ENCODE peak calls at places on chromosomes 11 and 22, in four cellular contexts. U is IMR-90, J is left ventricle myocardium inferior, I is substantia nigra. X is an unnamed sample.

GRCh38 chr11:27353593-27354358 is 9.2 kb downstream of the CCDC34 start:
- DNase-seq in I (no peak), J (no peak), U (peak), X (no peak)

GRCh38 chr22:29346659-29347058 is 31.2 kb upstream of the RASL10A start:
- DNase-seq in J (no peak), U (no peak), I (peak), X (no peak)

GRCh38 chr11:131811380-131811779 is 441.0 kb downstream of the NTM start:
- DNase-seq in J (no peak), U (no peak), I (no peak), X (peak)

GRCh38 chr22:49163960-49164690 is 663.5 kb downstream of the BRD1 start:
- DNase-seq in U (no peak), J (no peak), I (no peak), X (no peak)

GRCh38 chr11:47187723-47188122 is 1.5 kb upstream of the PACSIN3 start:
- DNase-seq in J (no peak), U (no peak), I (no peak), X (no peak)

GRCh38 chr11:47136327-47136726 is 40.4 kb downstream of the ARFGAP2 start:
- DNase-seq in I (no peak), J (no peak), U (no peak), X (no peak)

GRCh38 chr11:43518407-43519165 is 159.9 kb downstream of the TTC17 start:
- DNase-seq in U (peak), I (no peak), J (no peak), X (no peak)

GRCh38 chr11:122395282-122395681 is 260.2 kb upstream of the UBASH3B start:
- DNase-seq in U (no peak), I (no peak), J (no peak), X (no peak)

GRCh38 chr11:15123849-15124248 is 9.1 kb downstream of the INSC start:
- DNase-seq in I (no peak), J (no peak), U (peak), X (peak)

GRCh38 chr22:33687464-33687863 is 232.8 kb downstream of the LARGE1 start:
- DNase-seq in I (no peak), J (no peak), U (no peak), X (no peak)

GRCh38 chr11:134466035-134466908 is 54.2 kb upstream of the B3GAT1 start:
- DNase-seq in J (no peak), U (no peak), I (no peak), X (no peak)

GRCh38 chr11:45852712-45853101 is 5.4 kb downstream of the CRY2 start:
- DNase-seq in U (no peak), I (no peak), J (peak), X (no peak)

GRCh38 chr11:772429-773390 is 4.6 kb downstream of the GATD1 start:
- DNase-seq in J (no peak), U (no peak), I (peak), X (no peak)

GRCh38 chr11:31005202-31005601 is 364.3 kb downstream of the DCDC1 start:
- DNase-seq in I (no peak), U (no peak), J (no peak), X (no peak)

GRCh38 chr11:83046626-83047172 is 25.0 kb downstream of the RAB30 start:
- DNase-seq in U (peak), I (no peak), J (no peak), X (no peak)

GRCh38 chr22:47196493-47196849 is 434.0 kb downstream of the TBC1D22A start:
- DNase-seq in J (no peak), I (no peak), U (no peak), X (no peak)

GRCh38 chr11:762421-763072 is 14.7 kb downstream of the GATD1 start:
- DNase-seq in I (peak), U (peak), J (no peak), X (peak)

GRCh38 chr22:25746012-25746373 is 4.0 kb downstream of the MYO18B start:
- DNase-seq in J (no peak), U (peak), I (no peak), X (peak)

GRCh38 chr11:2834893-2835767 is 50.4 kb downstream of the CDKN1C start:
- DNase-seq in I (no peak), J (no peak), U (peak), X (peak)

GRCh38 chr11:105910095-105910715 is 111.8 kb downstream of the MSANTD4 start:
- DNase-seq in U (peak), J (no peak), I (no peak), X (peak)

GRCh38 chr11:117730256-117730800 is 66.7 kb downstream of the DSCAML1 start:
- DNase-seq in J (no peak), U (no peak), I (no peak), X (no peak)

GRCh38 chr11:86799680-86800075 is 664 bp upstream of the PRSS23 start:
- DNase-seq in J (no peak), U (no peak), I (no peak), X (no peak)

GRCh38 chr11:112564228-112564955 is 303.7 kb upstream of the PLET1 start:
- DNase-seq in J (peak), I (no peak), U (peak), X (peak)

GRCh38 chr11:75350743-75351540 is 519 bp downstream of the ARRB1 start:
- DNase-seq in J (peak), I (no peak), U (peak), X (no peak)

GRCh38 chr11:119344291-119345010 is 2.1 kb downstream of the MFRP start:
- DNase-seq in J (no peak), I (no peak), U (no peak), X (no peak)

GRCh38 chr22:42683599-42684283 is 34.5 kb upstream of the CYB5R3 start:
- DNase-seq in J (peak), I (peak), U (no peak), X (no peak)

GRCh38 chr11:47724041-47724729 is 9.0 kb upstream of the AGBL2 start:
- DNase-seq in I (no peak), J (no peak), U (peak), X (no peak)

GRCh38 chr22:40221055-40221414 is 43.3 kb downstream of the TNRC6B start:
- DNase-seq in J (no peak), U (no peak), I (no peak), X (no peak)
- H3K27ac ChIP-seq in J (peak), U (no peak), I (peak), X (peak)

DNA sequence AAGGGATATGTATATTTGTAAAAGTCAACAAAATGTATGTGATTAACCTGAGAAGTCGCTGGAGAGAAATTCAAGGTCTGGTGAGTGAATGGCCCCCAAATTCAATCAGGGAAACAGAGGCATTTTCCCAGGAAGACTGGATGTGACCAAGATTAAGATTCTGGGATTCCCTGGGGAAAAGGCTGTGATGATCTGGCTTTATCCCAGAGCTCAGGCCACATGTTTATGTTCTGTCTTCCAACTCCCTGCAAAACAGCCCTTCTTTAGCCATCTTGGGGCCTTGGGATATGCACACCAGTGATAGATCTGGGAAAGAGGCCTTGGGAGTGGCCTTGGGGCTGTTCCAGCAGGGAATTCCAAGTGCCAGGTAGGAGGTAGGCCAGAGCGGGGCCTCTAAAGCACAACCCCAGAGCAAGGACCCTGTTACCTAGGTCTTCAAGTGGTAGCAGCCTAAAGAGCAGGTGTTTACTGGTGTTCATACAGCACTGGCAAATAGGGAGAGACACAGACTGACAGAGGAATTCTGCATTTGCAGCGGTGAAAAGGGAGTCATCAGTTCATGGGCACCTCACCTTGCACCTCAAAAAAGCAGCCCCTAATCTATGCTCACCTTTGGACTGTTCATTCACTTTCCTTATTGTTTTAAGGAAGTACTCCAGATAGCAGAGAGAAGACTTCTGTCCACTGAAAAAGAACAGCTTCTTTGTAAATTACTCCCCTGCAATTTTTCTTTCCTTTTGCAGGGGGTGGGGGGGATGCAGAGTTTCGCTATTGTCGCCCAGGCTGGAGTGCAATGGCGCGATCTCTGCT is 312.4 kb downstream of the BUD13 start:
- DNase-seq in U (no peak), J (no peak), I (no peak), X (no peak)
- H3K27ac ChIP-seq in U (no peak), J (no peak), I (no peak), X (no peak)

GRCh38 chr22:37672920-37673453 is 2.4 kb upstream of the LGALS1 start:
- DNase-seq in I (no peak), J (no peak), U (no peak), X (no peak)
- H3K27ac ChIP-seq in I (no peak), J (peak), U (no peak), X (peak)

GRCh38 chr11:76659672-76660532 is 10.6 kb downstream of the LRRC32 start:
- DNase-seq in U (no peak), I (no peak), J (no peak), X (no peak)
- H3K27ac ChIP-seq in U (no peak), I (no peak), J (peak), X (no peak)

GRCh38 chr22:44668886-44669724 is 32.9 kb upstream of the PRR5 start:
- DNase-seq in I (no peak), J (no peak), U (no peak), X (no peak)
- H3K27ac ChIP-seq in I (no peak), J (no peak), U (peak), X (no peak)

GRCh38 chr22:40156001-40156516 is 21.7 kb upstream of the TNRC6B start:
- DNase-seq in U (peak), I (no peak), J (no peak), X (peak)
- H3K27ac ChIP-seq in U (no peak), I (no peak), J (peak), X (peak)

DNA sequence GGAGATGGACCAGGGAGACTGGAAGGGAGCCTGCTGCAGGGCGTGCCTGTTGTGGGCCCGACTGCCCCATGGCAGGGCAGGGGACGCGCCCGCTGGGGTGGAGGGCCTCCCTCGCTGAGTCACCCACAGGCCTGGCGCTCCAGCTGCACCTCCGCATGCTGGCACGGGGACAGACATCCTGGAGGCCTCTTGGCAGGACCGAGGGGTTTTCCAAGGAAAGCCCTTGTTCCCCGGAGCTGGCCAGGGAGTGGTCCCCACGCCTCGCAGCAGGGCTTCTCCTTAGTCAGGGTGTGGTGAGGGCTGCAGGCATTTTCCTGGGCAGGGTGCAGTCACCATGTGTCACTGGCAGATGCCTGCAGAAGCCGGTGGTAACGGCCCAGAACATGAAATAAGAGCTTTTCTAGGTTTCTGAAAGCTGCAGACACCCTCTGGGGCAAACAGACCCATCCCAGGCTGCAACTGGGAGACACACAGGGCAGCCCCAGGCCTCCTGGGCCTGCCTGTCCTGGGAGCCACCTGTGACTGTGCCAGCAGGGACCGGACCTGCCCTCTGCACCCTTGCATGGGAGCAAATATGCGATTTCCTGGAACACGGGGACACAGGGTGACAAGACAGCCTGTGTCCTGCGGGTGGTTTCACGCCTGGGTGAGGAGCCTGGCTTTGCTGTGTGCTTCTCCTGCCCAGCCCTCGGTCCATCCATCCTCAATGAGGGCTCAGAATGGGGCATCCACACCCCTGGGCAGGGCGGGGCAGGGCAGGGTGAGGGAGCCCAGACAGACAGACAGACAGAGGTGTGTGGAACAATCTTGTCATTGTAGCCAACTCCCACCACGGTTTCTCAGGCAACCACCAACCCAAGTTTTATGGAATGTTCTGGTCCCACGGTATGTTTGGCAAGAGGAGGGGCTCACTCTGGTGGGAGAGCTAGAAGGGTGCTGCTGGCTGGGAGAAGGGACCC is 43.2 kb upstream of the FADD start:
- DNase-seq in J (no peak), U (peak), I (no peak), X (peak)
- H3K27ac ChIP-seq in J (no peak), U (no peak), I (no peak), X (peak)

GRCh38 chr11:58923300-58923788 is 15.9 kb upstream of the GLYATL1 start:
- DNase-seq in I (no peak), U (peak), J (no peak), X (no peak)
- H3K27ac ChIP-seq in I (no peak), U (no peak), J (no peak), X (no peak)